ENCODE peak calls at places on chromosomes 2 and 18, in seven cellular contexts. One of them, this sample, is unnamed.

GRCh38 chr2:12921321-12921720 is 204.6 kb downstream of the TRIB2 start:
- DNase-seq in nephron progenitor cell: no peak
- DNase-seq in CD4-positive, alpha-beta T cell: no peak
- DNase-seq in anterior cingulate cortex: no peak
- DNase-seq in iPS-NIHi11: no peak
- DNase-seq in ACHN: no peak
- DNase-seq in fibroblast of villous mesenchyme: peak
- DNase-seq in this sample: no peak

GRCh38 chr2:16257725-16258028 is 317.3 kb downstream of the MYCN start:
- DNase-seq in nephron progenitor cell: no peak
- DNase-seq in CD4-positive, alpha-beta T cell: no peak
- DNase-seq in anterior cingulate cortex: no peak
- DNase-seq in iPS-NIHi11: no peak
- DNase-seq in ACHN: no peak
- DNase-seq in fibroblast of villous mesenchyme: no peak
- DNase-seq in this sample: no peak

GRCh38 chr2:128315829-128316776 is 2.6 kb downstream of the HS6ST1 start:
- DNase-seq in nephron progenitor cell: no peak
- DNase-seq in CD4-positive, alpha-beta T cell: peak
- DNase-seq in anterior cingulate cortex: no peak
- DNase-seq in iPS-NIHi11: peak
- DNase-seq in ACHN: no peak
- DNase-seq in fibroblast of villous mesenchyme: peak
- DNase-seq in this sample: peak

GRCh38 chr2:70340921-70341765 is 39.3 kb upstream of the FAM136A start:
- DNase-seq in nephron progenitor cell: peak
- DNase-seq in CD4-positive, alpha-beta T cell: peak
- DNase-seq in anterior cingulate cortex: peak
- DNase-seq in iPS-NIHi11: peak
- DNase-seq in ACHN: peak
- DNase-seq in fibroblast of villous mesenchyme: peak
- DNase-seq in this sample: peak

GRCh38 chr2:41933035-41933429 is 114.8 kb upstream of the PKDCC start:
- DNase-seq in nephron progenitor cell: no peak
- DNase-seq in CD4-positive, alpha-beta T cell: no peak
- DNase-seq in anterior cingulate cortex: no peak
- DNase-seq in iPS-NIHi11: no peak
- DNase-seq in ACHN: no peak
- DNase-seq in fibroblast of villous mesenchyme: peak
- DNase-seq in this sample: no peak

GRCh38 chr18:57925706-57926105 is 118.3 kb upstream of the NEDD4L start:
- DNase-seq in nephron progenitor cell: no peak
- DNase-seq in CD4-positive, alpha-beta T cell: no peak
- DNase-seq in anterior cingulate cortex: no peak
- DNase-seq in iPS-NIHi11: no peak
- DNase-seq in ACHN: no peak
- DNase-seq in fibroblast of villous mesenchyme: peak
- DNase-seq in this sample: peak

GRCh38 chr2:108917526-108917925 is 71.5 kb downstream of the EDAR start:
- DNase-seq in nephron progenitor cell: no peak
- DNase-seq in CD4-positive, alpha-beta T cell: no peak
- DNase-seq in anterior cingulate cortex: no peak
- DNase-seq in iPS-NIHi11: no peak
- DNase-seq in ACHN: no peak
- DNase-seq in fibroblast of villous mesenchyme: no peak
- DNase-seq in this sample: no peak

GRCh38 chr2:157329524-157329923 is 3.9 kb upstream of the ERMN start:
- DNase-seq in nephron progenitor cell: no peak
- DNase-seq in CD4-positive, alpha-beta T cell: no peak
- DNase-seq in anterior cingulate cortex: no peak
- DNase-seq in iPS-NIHi11: no peak
- DNase-seq in ACHN: no peak
- DNase-seq in fibroblast of villous mesenchyme: no peak
- DNase-seq in this sample: no peak

GRCh38 chr2:57884281-57884680 is 162.3 kb upstream of the VRK2 start:
- DNase-seq in nephron progenitor cell: no peak
- DNase-seq in CD4-positive, alpha-beta T cell: no peak
- DNase-seq in anterior cingulate cortex: no peak
- DNase-seq in iPS-NIHi11: no peak
- DNase-seq in ACHN: no peak
- DNase-seq in fibroblast of villous mesenchyme: no peak
- DNase-seq in this sample: no peak

GRCh38 chr2:70626254-70626990 is 72.8 kb upstream of the TGFA start:
- DNase-seq in nephron progenitor cell: peak
- DNase-seq in CD4-positive, alpha-beta T cell: no peak
- DNase-seq in anterior cingulate cortex: no peak
- DNase-seq in iPS-NIHi11: peak
- DNase-seq in ACHN: no peak
- DNase-seq in fibroblast of villous mesenchyme: no peak
- DNase-seq in this sample: no peak